ENCODE peak calls at places on chromosome 12, in four cellular contexts. I is body of pancreas; G is stimulated activated CD4-positive, alpha-beta T cell treated with anti-CD3 and anti-CD28 coated beads, Interleukin-12 subunit alpha, Interleukin-12 subunit beta, amount 100 ng/mL, for 24 hours; A is dorsolateral prefrontal cortex. H is an unnamed sample.

GRCh38 chr12:3168223-3168770 is 91.1 kb downstream of the TSPAN9 start:
- DNase-seq in I (no peak), G (no peak), A (no peak), H (no peak)

GRCh38 chr12:124829008-124829707 is 34.5 kb downstream of the SCARB1 start:
- DNase-seq in A (no peak), I (no peak), G (no peak), H (no peak)

GRCh38 chr12:132593938-132594358 is 16.4 kb downstream of the LRCOL1 start:
- DNase-seq in I (peak), A (peak), G (no peak), H (no peak)

GRCh38 chr12:109563291-109564284 is 9.7 kb downstream of the MMAB start:
- DNase-seq in I (no peak), G (no peak), A (no peak), H (no peak)

GRCh38 chr12:108284163-108284562 is 54.9 kb downstream of the CMKLR1 start:
- DNase-seq in I (no peak), A (no peak), G (no peak), H (no peak)

GRCh38 chr12:9651265-9651729 is 18.2 kb upstream of the CLEC2D start:
- DNase-seq in I (no peak), A (no peak), G (no peak), H (peak)

GRCh38 chr12:91990525-91990924 is 155.1 kb downstream of the BTG1 start:
- DNase-seq in I (no peak), G (no peak), A (no peak), H (no peak)

GRCh38 chr12:45517360-45517759 is 212.1 kb upstream of the ARID2 start:
- DNase-seq in A (no peak), I (no peak), G (no peak), H (no peak)

GRCh38 chr12:124904306-124905098 is 9.9 kb downstream of the UBC start:
- DNase-seq in A (no peak), G (no peak), I (peak), H (no peak)

GRCh38 chr12:131830335-131831020 is 2.3 kb downstream of the MMP17 start:
- DNase-seq in I (peak), A (peak), G (no peak), H (no peak)

GRCh38 chr12:93825926-93826599 is 148.9 kb downstream of the CRADD start:
- DNase-seq in I (no peak), G (no peak), A (no peak), H (no peak)

GRCh38 chr12:91155990-91156389 is 26.6 kb downstream of the DCN start:
- DNase-seq in I (no peak), A (no peak), G (no peak), H (no peak)

GRCh38 chr12:1003600-1004271 is 12.7 kb downstream of the ERC1 start:
- DNase-seq in I (no peak), A (no peak), G (no peak), H (no peak)

GRCh38 chr12:54560374-54560858 is 11.0 kb downstream of the PDE1B start:
- DNase-seq in G (peak), I (peak), A (peak), H (peak)

GRCh38 chr12:31006416-31007152 is 67.1 kb upstream of the DDX11 start:
- DNase-seq in A (no peak), I (no peak), G (no peak), H (no peak)

GRCh38 chr12:67477682-67478265 is 170.8 kb upstream of the DYRK2 start:
- DNase-seq in G (no peak), I (no peak), A (peak), H (no peak)

GRCh38 chr12:98803468-98804209 is 158.5 kb downstream of the APAF1 start:
- DNase-seq in I (no peak), A (no peak), G (no peak), H (no peak)

GRCh38 chr12:111186347-111186746 is 182.5 kb downstream of the PHETA1 start:
- DNase-seq in G (no peak), A (no peak), I (no peak), H (no peak)

GRCh38 chr12:93742086-93742934 is 65.1 kb downstream of the CRADD start:
- DNase-seq in G (no peak), A (peak), I (peak), H (peak)

GRCh38 chr12:117857632-117858274 is 111.0 kb downstream of the KSR2 start:
- DNase-seq in G (peak), I (peak), A (peak), H (peak)

GRCh38 chr12:48331389-48331788 is 19.3 kb downstream of the ZNF641 start:
- DNase-seq in A (no peak), G (no peak), I (no peak), H (no peak)

GRCh38 chr12:125029756-125030358 is 35.4 kb upstream of the AACS start:
- DNase-seq in G (no peak), I (no peak), A (no peak), H (no peak)

GRCh38 chr12:10409387-10409786 is at the start of gene KLRC4:
- DNase-seq in G (no peak), A (no peak), I (no peak), H (no peak)

GRCh38 chr12:124786065-124786964 is 77.3 kb downstream of the SCARB1 start:
- DNase-seq in I (peak), G (no peak), A (peak), H (no peak)

GRCh38 chr12:1582709-1583050 is 11.7 kb downstream of the FBXL14 start:
- DNase-seq in G (no peak), A (no peak), I (no peak), H (no peak)

GRCh38 chr12:124322271-124322998 is 27.5 kb downstream of the RFLNA start:
- DNase-seq in A (no peak), I (no peak), G (no peak), H (no peak)

GRCh38 chr12:19880724-19881123 is 441.4 kb downstream of the AEBP2 start:
- DNase-seq in A (no peak), I (no peak), G (no peak), H (no peak)

GRCh38 chr12:54282949-54283593 is 2.5 kb downstream of the HNRNPA1 start:
- DNase-seq in A (no peak), I (peak), G (no peak), H (no peak)

GRCh38 chr12:5076761-5077160 is 33.1 kb downstream of the KCNA5 start:
- DNase-seq in I (peak), A (no peak), G (no peak), H (no peak)

GRCh38 chr12:89353188-89353822 is 1.0 kb upstream of the DUSP6 start:
- DNase-seq in A (peak), I (peak), G (no peak), H (no peak)

GRCh38 chr12:127398026-127398715 is 868.8 kb upstream of the TMEM132C start:
- DNase-seq in G (no peak), A (no peak), I (no peak), H (no peak)

GRCh38 chr12:28770329-28770728 is 378.7 kb upstream of the FAR2 start:
- DNase-seq in A (no peak), G (no peak), I (no peak), H (no peak)

GRCh38 chr12:121921106-121921505 is 2.7 kb downstream of the CFAP251 start:
- DNase-seq in A (no peak), I (no peak), G (no peak), H (no peak)

GRCh38 chr12:121187501-121187900 is 22.4 kb upstream of the P2RX4 start:
- DNase-seq in A (no peak), I (no peak), G (no peak), H (no peak)

GRCh38 chr12:55955800-55956508 is 9.9 kb downstream of the PMEL start:
- DNase-seq in G (no peak), A (no peak), I (peak), H (no peak)

GRCh38 chr12:123142948-123143752 is 7.7 kb downstream of the PITPNM2 start:
- DNase-seq in A (no peak), I (no peak), G (no peak), H (no peak)

GRCh38 chr12:68559246-68559645 is 51.5 kb upstream of the RAP1B start:
- DNase-seq in A (no peak), G (no peak), I (no peak), H (no peak)

GRCh38 chr12:52020539-52021336 is 14.0 kb downstream of the TAMALIN start:
- DNase-seq in A (no peak), I (peak), G (no peak), H (no peak)

GRCh38 chr12:58503731-58504520 is 416.4 kb downstream of the LRIG3 start:
- DNase-seq in A (no peak), G (no peak), I (no peak), H (no peak)